ENCODE peak calls at places on chromosome 13, in eight cellular contexts. M is Peyer's patch, R is fibroblast of mammary gland, N is LNCaP clone FGC, U is IMR-90, X is right atrium auricular region, C is psoas muscle, O is vagina. Q is an unnamed sample.
A peak's percentile ranks its signal among the peaks of the same experiment; 100 is the strongest.

GRCh38 chr13:99871249-99871898 is 100.2 kb downstream of the ZIC5 start:
- DNase-seq in M (no peak), R (no peak), N (no peak), U (no peak), X (no peak), C (no peak), O (no peak), Q (no peak)

GRCh38 chr13:41917641-41918040 is 43.3 kb downstream of the VWA8 start:
- DNase-seq in M (no peak), R (peak; percentile 87), N (no peak), U (peak; percentile 88), X (no peak), C (no peak), O (no peak), Q (peak; percentile 90)

GRCh38 chr13:84481958-84482357 is 599.7 kb upstream of the SLITRK1 start:
- DNase-seq in M (no peak), R (peak; percentile 84), N (no peak), U (peak; percentile 87), X (no peak), C (no peak), O (no peak), Q (peak; percentile 44)

GRCh38 chr13:72555601-72556000 is 171.8 kb downstream of the MZT1 start:
- DNase-seq in M (no peak), R (no peak), N (no peak), U (no peak), X (no peak), C (no peak), O (no peak), Q (no peak)

GRCh38 chr13:43981091-43981490 is 101.4 kb downstream of the LACC1 start:
- DNase-seq in M (no peak), R (no peak), N (no peak), U (no peak), X (no peak), C (no peak), O (no peak), Q (no peak)

GRCh38 chr13:92716749-92717148 is 509.9 kb upstream of the GPC6 start:
- DNase-seq in M (no peak), R (peak; percentile 28), N (no peak), U (peak; percentile 19), X (no peak), C (no peak), O (no peak), Q (peak; percentile 48)

GRCh38 chr13:32023698-32024097 is 7.9 kb upstream of the FRY start:
- DNase-seq in M (no peak), R (peak; percentile 14), N (no peak), U (no peak), X (no peak), C (no peak), O (no peak), Q (no peak)

GRCh38 chr13:67474114-67474513 is 244.0 kb upstream of the PCDH9 start:
- DNase-seq in M (no peak), R (no peak), N (no peak), U (no peak), X (no peak), C (no peak), O (no peak), Q (no peak)

GRCh38 chr13:24083722-24084421 is 76.6 kb upstream of the SPATA13 start:
- DNase-seq in M (no peak), R (no peak), N (no peak), U (no peak), X (peak; percentile 50), C (no peak), O (no peak), Q (no peak)

GRCh38 chr13:82693607-82694006 is 1188.7 kb downstream of the SLITRK1 start:
- DNase-seq in M (no peak), R (no peak), N (no peak), U (no peak), X (no peak), C (no peak), O (no peak), Q (no peak)

GRCh38 chr13:28464861-28465260 is 30.1 kb downstream of the FLT1 start:
- DNase-seq in M (no peak), R (no peak), N (no peak), U (no peak), X (no peak), C (no peak), O (no peak), Q (no peak)

GRCh38 chr13:22801402-22802003 is 379.3 kb upstream of the SGCG start:
- DNase-seq in M (no peak), R (peak; percentile 20), N (no peak), U (peak; percentile 5), X (no peak), C (no peak), O (no peak), Q (no peak)

GRCh38 chr13:32056316-32056715 is 24.7 kb downstream of the FRY start:
- DNase-seq in M (no peak), R (no peak), N (peak; percentile 84), U (no peak), X (no peak), C (no peak), O (no peak), Q (no peak)

GRCh38 chr13:27283906-27284523 is 13.4 kb downstream of the RASL11A start:
- DNase-seq in M (no peak), R (peak; percentile 44), N (no peak), U (no peak), X (no peak), C (no peak), O (no peak), Q (peak; percentile 50)
- TF ChIP-seq CTCF in M (no peak), R (peak; percentile 45), N (peak; percentile 21), U (peak; percentile 50), X (peak; percentile 13), C (peak; percentile 29), O (no peak), Q (peak; percentile 40)

DNA sequence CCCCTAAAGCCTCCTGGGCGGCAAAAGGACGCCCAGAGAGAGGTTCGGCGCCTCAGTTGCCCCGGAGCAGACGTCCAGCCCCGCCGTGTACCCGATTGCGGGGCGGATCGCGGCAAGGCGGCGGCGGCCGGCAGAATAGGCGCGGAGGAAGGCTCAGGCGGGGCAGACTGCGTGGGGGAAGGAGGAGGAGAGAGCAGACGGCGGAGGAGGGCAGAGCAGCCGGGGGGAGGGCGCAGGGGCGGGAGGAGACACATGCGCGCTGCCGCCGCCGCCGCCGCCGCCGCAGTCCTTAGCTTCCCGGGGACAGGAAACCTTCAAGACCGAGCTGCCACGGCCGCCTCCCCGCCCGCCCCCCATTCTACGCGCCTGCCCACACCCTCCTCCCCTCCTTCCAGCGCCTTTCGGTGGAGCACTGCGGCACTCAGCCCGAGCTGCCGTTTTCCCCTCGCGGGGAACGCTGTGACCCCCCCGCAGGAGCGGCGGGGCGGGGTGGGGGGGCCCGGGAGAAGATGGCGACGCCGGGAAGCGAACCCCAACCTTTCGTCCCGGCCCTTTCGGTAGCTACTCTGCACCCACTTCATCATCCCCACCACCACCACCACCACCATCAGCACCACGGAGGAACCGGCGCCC is at the start of gene LRCH1:
- DNase-seq in M (peak; percentile 87), R (peak; percentile 78), N (no peak), U (peak; percentile 80), X (peak; percentile 86), C (peak; percentile 89), O (peak; percentile 92), Q (peak; percentile 89)
- H3K4me3 ChIP-seq in M (peak within 1 kb of the TSS; percentile 88), R (peak within 1 kb of the TSS; percentile 86), N (peak within 1 kb of the TSS; percentile 84), U (peak within 1 kb of the TSS; percentile 91), X (peak within 1 kb of the TSS; percentile 98), C (peak within 1 kb of the TSS; percentile 92), O (peak within 1 kb of the TSS; percentile 74), Q (peak within 1 kb of the TSS; percentile 96)

GRCh38 chr13:52847682-52848432 is 583 bp downstream of the PCDH8 start:
- DNase-seq in M (no peak), R (no peak), N (no peak), U (no peak), X (no peak), C (no peak), O (no peak), Q (no peak)

GRCh38 chr13:52846567-52847321 is 1.7 kb downstream of the PCDH8 start:
- DNase-seq in M (no peak), R (peak; percentile 28), N (no peak), U (peak; percentile 2), X (no peak), C (peak; percentile 50), O (no peak), Q (peak; percentile 16)

GRCh38 chr13:52847322-52847681 is 1.1 kb downstream of the PCDH8 start:
- DNase-seq in M (no peak), R (no peak), N (no peak), U (no peak), X (no peak), C (no peak), O (no peak), Q (no peak)

GRCh38 chr13:52845334-52845761 is 3.1 kb downstream of the PCDH8 start:
- DNase-seq in M (no peak), R (no peak), N (no peak), U (no peak), X (no peak), C (no peak), O (no peak), Q (no peak)

DNA sequence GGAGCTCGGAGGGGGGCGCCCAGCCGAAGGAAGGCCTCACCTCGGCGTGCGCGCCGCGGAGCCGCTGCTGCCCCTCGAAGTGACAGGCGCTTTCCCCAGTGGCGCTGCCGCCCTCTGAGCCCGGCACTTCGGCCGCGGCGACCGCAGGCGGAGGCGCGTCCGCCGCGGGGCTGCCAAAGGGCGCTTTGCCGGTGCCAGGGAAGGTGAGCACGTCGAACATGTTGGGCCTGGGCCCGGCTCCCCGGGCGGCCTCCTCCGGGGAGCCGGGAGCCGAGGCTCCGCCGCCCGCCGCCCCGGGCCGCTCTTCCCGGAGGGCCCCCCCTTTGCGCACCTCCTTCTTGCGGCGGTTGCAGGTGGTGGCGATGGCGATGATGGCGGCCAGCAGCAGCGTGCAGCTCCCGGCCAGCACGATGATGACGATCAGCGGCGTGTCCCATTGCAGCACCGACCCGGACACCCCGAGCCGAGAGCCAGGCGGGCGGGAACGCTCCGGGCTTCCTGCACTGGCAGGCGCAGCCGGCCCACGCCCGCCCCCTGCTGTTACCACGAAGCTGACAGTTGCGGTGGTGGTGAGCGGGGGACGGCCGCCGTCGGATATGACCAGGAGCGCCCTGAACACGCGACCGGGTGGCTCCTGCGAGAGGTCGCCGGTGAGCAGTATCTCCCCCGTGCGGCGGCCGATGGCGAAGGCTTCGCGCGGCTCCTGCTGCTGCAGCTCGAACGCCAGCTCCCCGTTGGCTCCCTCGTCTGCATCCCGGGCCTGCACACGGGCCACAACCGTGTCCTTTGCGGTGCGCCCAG is 2.5 kb downstream of the PCDH8 start:
- DNase-seq in M (no peak), R (no peak), N (no peak), U (no peak), X (no peak), C (peak; percentile 22), O (no peak), Q (peak; percentile 4)
- TF ChIP-seq CTCF in M (no peak), R (no peak), N (peak; percentile 62), U (peak; percentile 20), X (no peak), C (no peak), O (no peak), Q (no peak)

DNA sequence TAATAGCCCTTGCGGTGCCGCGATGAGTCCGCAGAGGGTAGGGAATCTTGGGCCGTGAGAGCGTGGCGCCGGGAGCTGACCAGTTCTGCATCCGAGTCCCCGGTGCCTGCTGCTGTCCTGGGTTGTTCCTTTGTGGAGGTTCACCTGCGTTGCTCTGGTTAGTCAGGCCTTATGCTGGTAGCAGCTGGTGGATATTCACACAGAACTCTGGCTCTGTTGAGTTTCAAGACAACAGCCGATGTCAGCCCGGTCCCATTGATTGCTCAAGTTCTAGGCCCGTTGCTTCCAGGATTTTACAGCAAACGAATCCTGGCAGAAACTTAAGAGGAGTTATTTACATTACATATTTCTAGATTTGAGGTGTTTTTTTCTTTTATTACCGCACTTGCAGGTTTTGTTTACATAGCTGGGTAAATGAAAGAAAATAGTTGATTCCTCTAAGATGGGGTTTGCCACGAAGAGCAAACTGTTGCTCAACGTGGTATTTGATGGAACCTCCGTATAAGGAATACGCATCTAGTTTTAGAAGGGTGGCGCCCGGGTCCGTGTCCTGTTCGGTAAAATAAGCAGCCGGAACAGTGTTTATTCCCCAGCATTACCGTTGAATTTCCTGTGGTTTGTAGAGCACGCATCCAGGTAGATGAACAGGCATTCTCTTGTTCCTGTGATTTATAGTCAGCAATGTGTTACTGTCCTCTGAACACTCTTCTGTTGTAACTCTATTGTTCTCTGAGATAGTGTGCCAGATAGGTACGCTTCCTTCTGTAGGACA is 1.3 kb downstream of the CLDN10 start:
- DNase-seq in M (no peak), R (no peak), N (no peak), U (no peak), X (no peak), C (no peak), O (no peak), Q (no peak)
- H3K4me3 ChIP-seq in M (no peak overlapping the region), R (no peak overlapping the region), N (no peak overlapping the region), U (no peak overlapping the region), X (no peak overlapping the region), C (no peak overlapping the region), O (no peak overlapping the region), Q (no peak overlapping the region)